ENCODE peak calls at places on chromosomes 6 and 20, in five cellular contexts. T is AG09309; C is fibroblast of pulmonary artery; Z is CD8-positive, alpha-beta memory T cell; V is CD4-positive, alpha-beta memory T cell. S is an unnamed sample.

GRCh38 chr6:75188221-75188620 is 17.6 kb downstream of the COL12A1 start:
- DNase-seq in T (no peak), C (no peak), Z (no peak), V (no peak), S (no peak)

GRCh38 chr6:66662196-66662595 is 955.2 kb upstream of the EYS start:
- DNase-seq in T (no peak), C (peak; percentile 69), Z (no peak), V (no peak), S (peak; percentile 19)

GRCh38 chr6:3340891-3341290 is 82.1 kb downstream of the PSMG4 start:
- DNase-seq in T (no peak), C (peak; percentile 29), Z (no peak), V (no peak), S (no peak)

GRCh38 chr6:125790403-125791150 is at the start of gene NCOA7:
- DNase-seq in T (no peak), C (peak; percentile 69), Z (peak; percentile 73), V (peak; percentile 83), S (peak; percentile 60)

GRCh38 chr6:130163261-130163660 is 59.5 kb downstream of the SAMD3 start:
- DNase-seq in T (no peak), C (no peak), Z (no peak), V (no peak), S (no peak)

GRCh38 chr6:142395768-142396231 is 94.0 kb downstream of the ADGRG6 start:
- DNase-seq in T (no peak), C (peak; percentile 39), Z (no peak), V (peak; percentile 42), S (peak; percentile 83)

GRCh38 chr6:75183099-75183541 is 22.7 kb downstream of the COL12A1 start:
- DNase-seq in T (peak; percentile 93), C (no peak), Z (no peak), V (no peak), S (no peak)

GRCh38 chr6:117601811-117602150 is 530 bp downstream of the GOPC start:
- DNase-seq in T (no peak), C (no peak), Z (no peak), V (no peak), S (no peak)

GRCh38 chr20:61904456-61904855 is 161.2 kb downstream of the TAF4 start:
- DNase-seq in T (no peak), C (no peak), Z (no peak), V (no peak), S (no peak)

GRCh38 chr20:41587523-41587922 is 30.7 kb downstream of the CHD6 start:
- DNase-seq in T (no peak), C (peak; percentile 6), Z (no peak), V (no peak), S (no peak)

GRCh38 chr20:8043687-8044278 is 24.2 kb upstream of the TMX4 start:
- DNase-seq in T (peak; percentile 24), C (peak; percentile 78), Z (no peak), V (peak; percentile 37), S (peak; percentile 56)

GRCh38 chr20:19758888-19759331 is 852 bp downstream of the RIN2 start:
- DNase-seq in T (no peak), C (peak; percentile 60), Z (no peak), V (no peak), S (no peak)

GRCh38 chr6:152750694-152751093 is at the start of gene VIP:
- DNase-seq in T (peak; percentile 4), C (peak; percentile 66), Z (no peak), V (no peak), S (peak; percentile 10)

GRCh38 chr6:87789900-87790290 is 87.9 kb upstream of the AKIRIN2 start:
- DNase-seq in T (no peak), C (no peak), Z (no peak), V (no peak), S (no peak)

GRCh38 chr6:148973809-148974208 is 227.0 kb downstream of the UST start:
- DNase-seq in T (no peak), C (peak; percentile 63), Z (no peak), V (no peak), S (no peak)

GRCh38 chr6:17851001-17851719 is 136.3 kb downstream of the KIF13A start:
- DNase-seq in T (no peak), C (peak; percentile 25), Z (no peak), V (no peak), S (no peak)

GRCh38 chr6:135647521-135647920 is 150.0 kb upstream of the AHI1 start:
- DNase-seq in T (no peak), C (no peak), Z (no peak), V (no peak), S (no peak)

GRCh38 chr20:38167851-38168760 is 3.0 kb upstream of the TGM2 start:
- DNase-seq in T (peak; percentile 84), C (peak; percentile 96), Z (no peak), V (peak; percentile 13), S (no peak)

GRCh38 chr6:129606664-129607063 is 103.3 kb downstream of the ARHGAP18 start:
- DNase-seq in T (no peak), C (peak; percentile 21), Z (no peak), V (no peak), S (no peak)

GRCh38 chr20:47847882-47848485 is 62.7 kb upstream of the SULF2 start:
- DNase-seq in T (no peak), C (no peak), Z (no peak), V (no peak), S (no peak)

GRCh38 chr6:156697224-156697623 is 80.0 kb upstream of the ARID1B start:
- DNase-seq in T (no peak), C (no peak), Z (no peak), V (no peak), S (no peak)

GRCh38 chr6:156699017-156699421 is 78.2 kb upstream of the ARID1B start:
- DNase-seq in T (no peak), C (peak; percentile 76), Z (no peak), V (no peak), S (no peak)

GRCh38 chr6:156694679-156695078 is 82.5 kb upstream of the ARID1B start:
- DNase-seq in T (no peak), C (no peak), Z (no peak), V (no peak), S (no peak)

GRCh38 chr6:156698239-156699016 is 78.8 kb upstream of the ARID1B start:
- DNase-seq in T (no peak), C (no peak), Z (no peak), V (no peak), S (no peak)

DNA sequence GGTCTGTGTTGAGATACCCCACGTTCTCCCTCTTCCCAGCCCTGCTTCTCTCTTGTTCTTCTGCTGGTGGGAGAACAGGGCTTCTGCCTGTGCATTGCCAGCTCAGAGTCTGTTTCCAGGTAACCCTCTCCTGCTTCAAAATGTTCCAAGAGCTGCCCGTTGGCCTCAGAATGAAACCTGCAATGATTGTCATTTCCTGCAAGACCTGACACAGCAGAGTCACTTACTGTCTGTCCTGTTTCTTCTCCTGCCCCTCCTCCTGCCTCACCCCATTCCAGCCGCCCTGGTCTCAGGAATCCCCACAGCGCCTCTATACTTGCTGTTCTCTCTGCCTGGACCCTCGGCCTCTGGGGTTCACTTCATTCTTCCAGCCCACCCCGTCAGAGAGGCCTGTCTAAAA is 81.4 kb upstream of the ARID1B start:
- DNase-seq in T (no peak), C (no peak), Z (no peak), V (no peak), S (no peak)
- H3K4me3 ChIP-seq in T (no peak overlapping the region), C (no peak overlapping the region), Z (no peak overlapping the region), V (no peak overlapping the region), S (no peak overlapping the region)

GRCh38 chr6:160513836-160514235 is 150.2 kb downstream of the LPA start:
- DNase-seq in T (no peak), C (no peak), Z (no peak), V (no peak), S (no peak)

GRCh38 chr6:160523223-160523622 is 140.9 kb downstream of the LPA start:
- DNase-seq in T (no peak), C (no peak), Z (no peak), V (no peak), S (no peak)

GRCh38 chr6:160519603-160520042 is 144.5 kb downstream of the LPA start:
- DNase-seq in T (no peak), C (peak; percentile 79), Z (no peak), V (no peak), S (no peak)

GRCh38 chr6:160520043-160520904 is 143.8 kb downstream of the LPA start:
- DNase-seq in T (no peak), C (peak; percentile 58), Z (peak; percentile 72), V (peak; percentile 74), S (peak; percentile 58)

GRCh38 chr6:160519133-160519532 is 144.9 kb downstream of the LPA start:
- DNase-seq in T (no peak), C (no peak), Z (no peak), V (no peak), S (no peak)
- H3K4me3 ChIP-seq in T (no peak overlapping the region), C (peak overlapping the region; percentile 68), Z (peak overlapping the region; percentile 81), V (no peak overlapping the region), S (no peak overlapping the region)

GRCh38 chr20:9517297-9518134 is 3.1 kb downstream of the LAMP5 start:
- DNase-seq in T (no peak), C (no peak), Z (no peak), V (no peak), S (no peak)

GRCh38 chr20:9518776-9519175 is 4.4 kb downstream of the LAMP5 start:
- DNase-seq in T (no peak), C (no peak), Z (no peak), V (no peak), S (no peak)

GRCh38 chr20:9515761-9516657 is 1.6 kb downstream of the LAMP5 start:
- DNase-seq in T (no peak), C (no peak), Z (no peak), V (no peak), S (no peak)

GRCh38 chr20:9516658-9516987 is 2.2 kb downstream of the LAMP5 start:
- DNase-seq in T (no peak), C (no peak), Z (no peak), V (no peak), S (no peak)

GRCh38 chr20:9520096-9520495 is 5.7 kb downstream of the LAMP5 start:
- DNase-seq in T (no peak), C (no peak), Z (no peak), V (no peak), S (no peak)
- H3K4me3 ChIP-seq in T (no peak overlapping the region), C (no peak overlapping the region), Z (no peak overlapping the region), V (no peak overlapping the region), S (no peak overlapping the region)

DNA sequence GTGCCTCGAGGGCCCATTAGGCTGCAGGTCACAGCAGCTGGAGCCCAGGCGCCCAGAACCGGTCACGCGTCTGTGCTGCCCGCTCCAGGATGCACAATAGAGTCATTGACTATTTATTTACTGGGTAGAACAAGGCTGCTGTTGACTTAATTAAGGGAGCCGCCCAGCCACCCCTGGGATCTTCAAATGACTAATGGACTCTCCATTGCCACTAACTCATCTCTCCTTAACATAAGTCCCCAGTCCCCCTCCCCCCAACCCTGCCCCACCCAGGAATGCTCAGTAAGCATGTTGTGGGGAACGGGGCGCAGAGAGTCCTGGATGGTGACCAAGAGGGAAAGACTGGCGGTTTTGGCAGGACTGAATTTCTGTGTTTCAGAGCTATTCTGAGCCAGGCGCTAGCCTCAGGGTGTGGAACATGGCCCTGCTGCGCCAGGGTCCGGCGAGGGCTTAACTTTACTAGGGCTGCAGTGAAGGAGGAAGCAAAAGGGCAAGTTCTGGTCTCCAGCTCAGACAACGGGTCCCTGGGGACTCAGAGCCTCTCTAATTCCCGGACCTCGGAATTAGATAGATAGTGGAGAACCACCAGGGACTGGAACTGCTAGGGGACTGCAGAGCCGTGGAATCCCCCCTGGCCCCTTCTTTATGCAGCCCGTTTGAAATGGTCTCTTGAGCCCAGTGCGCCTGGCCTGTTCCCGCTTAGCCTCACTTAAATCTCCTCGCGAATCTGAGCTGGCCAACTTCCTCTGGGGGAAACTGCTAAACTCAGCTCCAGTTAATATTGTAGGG is 1.5 kb upstream of the GRIK2 start:
- DNase-seq in T (no peak), C (no peak), Z (no peak), V (no peak), S (no peak)
- H3K4me3 ChIP-seq in T (no peak overlapping the region), C (no peak overlapping the region), Z (no peak overlapping the region), V (no peak overlapping the region), S (no peak overlapping the region)